ENCODE peak calls at places on chromosomes 2 and 18, in seven cellular contexts. P is tibial artery, M is psoas muscle, V is K562, C is tibial nerve, R is stomach, Z is iPS DF 6.9. E is an unnamed sample.

GRCh38 chr2:227597993-227598392 is 700 bp upstream of the SCYGR2 start:
- DNase-seq in P (no peak), M (no peak), V (no peak), C (no peak), R (no peak), Z (no peak), E (no peak)

GRCh38 chr2:65098741-65099140 is 31.2 kb downstream of the RAB1A start:
- DNase-seq in P (no peak), M (no peak), V (no peak), C (no peak), R (no peak), Z (no peak), E (no peak)

GRCh38 chr18:28439870-28440269 is 262.9 kb upstream of the CDH2 start:
- DNase-seq in P (no peak), M (no peak), V (no peak), C (no peak), R (no peak), Z (no peak), E (no peak)

GRCh38 chr2:164014791-164015190 is 279.0 kb upstream of the FIGN start:
- DNase-seq in P (no peak), M (no peak), V (no peak), C (no peak), R (no peak), Z (no peak), E (no peak)

GRCh38 chr2:25341753-25342371 is at the start of gene DNMT3A:
- DNase-seq in P (peak; percentile 60), M (peak; percentile 73), V (peak; percentile 79), C (peak; percentile 46), R (peak; percentile 74), Z (no peak), E (peak; percentile 99)

GRCh38 chr2:2324119-2324518 is 7.0 kb downstream of the MYT1L start:
- DNase-seq in P (no peak), M (no peak), V (no peak), C (no peak), R (no peak), Z (no peak), E (no peak)

GRCh38 chr2:240915526-240916335 is 9.6 kb downstream of the CROCC2 start:
- DNase-seq in P (peak; percentile 19), M (peak; percentile 13), V (no peak), C (no peak), R (no peak), Z (no peak), E (peak; percentile 84)

GRCh38 chr18:415627-416612 is 84.6 kb downstream of the COLEC12 start:
- DNase-seq in P (no peak), M (no peak), V (no peak), C (no peak), R (no peak), Z (no peak), E (peak; percentile 73)

GRCh38 chr2:75465317-75465998 is 95.3 kb downstream of the EVA1A start:
- DNase-seq in P (no peak), M (no peak), V (no peak), C (no peak), R (no peak), Z (no peak), E (no peak)

GRCh38 chr2:225994748-225995405 is 595.4 kb downstream of the NYAP2 start:
- DNase-seq in P (no peak), M (no peak), V (no peak), C (no peak), R (no peak), Z (no peak), E (no peak)

GRCh38 chr2:217795706-217796465 is 206.9 kb downstream of the TNS1 start:
- DNase-seq in P (no peak), M (no peak), V (no peak), C (no peak), R (peak; percentile 19), Z (no peak), E (no peak)

GRCh38 chr2:211089127-211089526 is 532.7 kb downstream of the CPS1 start:
- DNase-seq in P (no peak), M (no peak), V (no peak), C (no peak), R (no peak), Z (no peak), E (no peak)

GRCh38 chr2:239602290-239603282 is 201.8 kb upstream of the HDAC4 start:
- DNase-seq in P (no peak), M (no peak), V (no peak), C (no peak), R (no peak), Z (no peak), E (no peak)

GRCh38 chr2:183898641-183899040 is 699.7 kb upstream of the ZNF804A start:
- DNase-seq in P (no peak), M (no peak), V (no peak), C (no peak), R (no peak), Z (no peak), E (peak; percentile 14)

GRCh38 chr2:37344453-37345361 is at the start of gene QPCT:
- DNase-seq in P (peak; percentile 53), M (peak; percentile 56), V (peak; percentile 29), C (peak; percentile 16), R (peak; percentile 43), Z (no peak), E (peak; percentile 95)

GRCh38 chr2:98867539-98868309 is 68.3 kb downstream of the CRACDL start:
- DNase-seq in P (no peak), M (no peak), V (no peak), C (no peak), R (no peak), Z (no peak), E (no peak)

GRCh38 chr2:19073522-19073921 is 284.9 kb downstream of the OSR1 start:
- DNase-seq in P (no peak), M (peak; percentile 65), V (no peak), C (no peak), R (no peak), Z (no peak), E (peak; percentile 81)

GRCh38 chr2:235556086-235556485 is 62.2 kb downstream of the AGAP1 start:
- DNase-seq in P (no peak), M (no peak), V (no peak), C (no peak), R (no peak), Z (no peak), E (peak; percentile 45)

GRCh38 chr18:57819671-57820460 is 16.8 kb upstream of the ATP8B1 start:
- DNase-seq in P (peak; percentile 40), M (peak; percentile 42), V (peak; percentile 70), C (peak; percentile 38), R (peak; percentile 83), Z (no peak), E (peak; percentile 81)

GRCh38 chr2:1856922-1857321 is 112.6 kb upstream of the PXDN start:
- DNase-seq in P (no peak), M (no peak), V (peak; percentile 30), C (no peak), R (no peak), Z (no peak), E (peak; percentile 46)

GRCh38 chr2:196088209-196088608 is 19.6 kb upstream of the DNAH7 start:
- DNase-seq in P (no peak), M (no peak), V (no peak), C (no peak), R (no peak), Z (no peak), E (no peak)

GRCh38 chr18:35616664-35617423 is 35.3 kb downstream of the GALNT1 start:
- DNase-seq in P (peak; percentile 28), M (no peak), V (peak; percentile 29), C (peak; percentile 10), R (peak; percentile 32), Z (no peak), E (peak; percentile 78)

GRCh38 chr2:25698752-25699151 is 25.4 kb upstream of the DTNB start:
- DNase-seq in P (no peak), M (no peak), V (no peak), C (no peak), R (no peak), Z (no peak), E (no peak)

GRCh38 chr2:28400434-28400833 is 7.8 kb downstream of the FOSL2 start:
- DNase-seq in P (no peak), M (no peak), V (no peak), C (no peak), R (no peak), Z (no peak), E (no peak)
- H3K4me3 ChIP-seq in P (peak overlapping the region; percentile 96), M (peak overlapping the region; percentile 100), V (no peak overlapping the region), C (no peak overlapping the region), R (peak overlapping the region; percentile 72), Z (no peak overlapping the region), E (peak overlapping the region; percentile 90)

GRCh38 chr2:174704647-174705046 is 59.6 kb downstream of the CHRNA1 start:
- DNase-seq in P (no peak), M (no peak), V (no peak), C (no peak), R (no peak), Z (no peak), E (no peak)
- H3K27ac ChIP-seq in P (no peak overlapping the region), M (no peak overlapping the region), V (no peak overlapping the region), C (no peak overlapping the region), R (no peak overlapping the region), Z (no peak overlapping the region), E (no peak overlapping the region)

DNA sequence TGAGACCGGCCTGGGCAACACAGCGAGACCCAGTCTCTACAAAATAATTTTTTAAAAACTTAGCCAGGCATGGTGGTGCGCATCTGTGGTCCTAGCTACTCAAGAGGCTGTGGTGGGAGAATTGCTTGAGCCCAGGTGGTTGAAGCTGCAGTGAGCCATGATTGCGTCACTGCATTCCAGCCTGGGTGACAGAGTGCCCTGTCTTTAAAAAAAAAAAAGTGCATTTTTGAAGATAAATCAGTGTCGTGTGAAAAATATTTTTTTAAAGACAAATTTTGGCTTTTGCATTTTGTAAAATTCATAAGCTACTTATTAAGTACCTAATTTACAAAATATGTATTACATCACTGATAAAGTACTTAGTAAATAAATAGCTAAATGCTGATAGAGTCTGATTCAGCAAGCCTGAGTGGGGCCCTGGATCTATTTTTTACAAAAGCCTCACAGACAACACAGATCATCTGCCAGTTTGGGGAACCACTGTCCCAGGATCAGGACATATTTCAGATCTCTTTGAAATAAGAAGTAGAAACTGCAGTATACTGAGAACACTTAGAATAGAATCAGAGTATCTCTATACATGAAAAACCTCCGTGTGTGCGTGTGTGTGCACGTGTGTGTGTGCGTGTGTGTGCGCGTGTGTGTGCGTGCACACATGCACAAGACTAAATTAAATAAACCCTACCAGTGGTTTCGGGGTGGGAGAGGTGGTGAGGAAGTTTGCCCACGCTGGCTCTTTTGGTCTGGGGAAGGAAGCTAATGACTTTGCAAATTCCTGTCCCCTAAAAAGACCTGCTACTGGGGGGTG is 61.6 kb downstream of the AAK1 start:
- DNase-seq in P (no peak), M (no peak), V (peak; percentile 39), C (no peak), R (no peak), Z (no peak), E (peak; percentile 35)
- H3K4me3 ChIP-seq in P (no peak overlapping the region), M (peak overlapping the region; percentile 39), V (no peak overlapping the region), C (no peak overlapping the region), R (no peak overlapping the region), Z (no peak overlapping the region), E (no peak overlapping the region)

GRCh38 chr2:44273076-44273475 is 2.2 kb upstream of the SLC3A1 start:
- DNase-seq in P (no peak), M (no peak), V (no peak), C (no peak), R (no peak), Z (no peak), E (no peak)

GRCh38 chr2:44268259-44268649 is 7.0 kb upstream of the SLC3A1 start:
- DNase-seq in P (no peak), M (no peak), V (no peak), C (no peak), R (no peak), Z (no peak), E (no peak)

GRCh38 chr2:44271296-44271695 is 4.0 kb upstream of the SLC3A1 start:
- DNase-seq in P (no peak), M (no peak), V (peak; percentile 39), C (no peak), R (no peak), Z (no peak), E (no peak)

GRCh38 chr2:44269831-44270230 is 5.4 kb upstream of the SLC3A1 start:
- DNase-seq in P (no peak), M (no peak), V (no peak), C (no peak), R (no peak), Z (no peak), E (no peak)

GRCh38 chr2:44267269-44268258 is 7.7 kb upstream of the SLC3A1 start:
- DNase-seq in P (peak; percentile 59), M (no peak), V (no peak), C (peak; percentile 9), R (no peak), Z (no peak), E (peak; percentile 90)
- H3K27ac ChIP-seq in P (peak overlapping the region; percentile 88), M (peak overlapping the region; percentile 78), V (no peak overlapping the region), C (peak overlapping the region; percentile 86), R (peak overlapping the region; percentile 22), Z (no peak overlapping the region), E (peak overlapping the region; percentile 68)